ENCODE peak calls at places on chromosomes 13 and 19, in seven cellular contexts. One of them, this sample, is unnamed.

GRCh38 chr19:7879102-7879770 is 5.0 kb upstream of the PRR36 start:
- DNase-seq in K562: no peak
- DNase-seq in GM12878: no peak
- DNase-seq in SK-N-SH: no peak
- DNase-seq in HCT116: no peak
- DNase-seq in H1: no peak
- DNase-seq in HepG2: no peak
- DNase-seq in this sample: no peak

GRCh38 chr13:21849323-21849722 is 178.4 kb downstream of the FGF9 start:
- DNase-seq in K562: peak
- DNase-seq in GM12878: peak
- DNase-seq in SK-N-SH: peak
- DNase-seq in HCT116: peak
- DNase-seq in H1: no peak
- DNase-seq in HepG2: peak
- DNase-seq in this sample: peak

GRCh38 chr13:45773236-45773635 is 71.1 kb downstream of the CBY2 start:
- DNase-seq in K562: no peak
- DNase-seq in GM12878: no peak
- DNase-seq in SK-N-SH: no peak
- DNase-seq in HCT116: no peak
- DNase-seq in H1: no peak
- DNase-seq in HepG2: no peak
- DNase-seq in this sample: no peak

GRCh38 chr19:47231215-47232054 is 436 bp upstream of the BBC3 start:
- DNase-seq in K562: peak
- DNase-seq in GM12878: peak
- DNase-seq in SK-N-SH: peak
- DNase-seq in HCT116: no peak
- DNase-seq in H1: no peak
- DNase-seq in HepG2: peak
- DNase-seq in this sample: no peak

GRCh38 chr13:104782741-104783140 is 1716.5 kb upstream of the SLC10A2 start:
- DNase-seq in K562: no peak
- DNase-seq in GM12878: no peak
- DNase-seq in SK-N-SH: no peak
- DNase-seq in HCT116: no peak
- DNase-seq in H1: no peak
- DNase-seq in HepG2: no peak
- DNase-seq in this sample: no peak

GRCh38 chr19:8046569-8047165 is 5.9 kb upstream of the CCL25 start:
- DNase-seq in K562: no peak
- DNase-seq in GM12878: no peak
- DNase-seq in SK-N-SH: no peak
- DNase-seq in HCT116: no peak
- DNase-seq in H1: no peak
- DNase-seq in HepG2: no peak
- DNase-seq in this sample: no peak

GRCh38 chr19:30791116-30791515 is 418.9 kb downstream of the ZNF536 start:
- DNase-seq in K562: no peak
- DNase-seq in GM12878: no peak
- DNase-seq in SK-N-SH: no peak
- DNase-seq in HCT116: no peak
- DNase-seq in H1: no peak
- DNase-seq in HepG2: no peak
- DNase-seq in this sample: no peak

GRCh38 chr19:47035127-47035494 is 13.3 kb downstream of the TMEM160 start:
- DNase-seq in K562: peak
- DNase-seq in GM12878: no peak
- DNase-seq in SK-N-SH: peak
- DNase-seq in HCT116: no peak
- DNase-seq in H1: no peak
- DNase-seq in HepG2: no peak
- DNase-seq in this sample: no peak

GRCh38 chr19:5038631-5039271 is 69.8 kb downstream of the KDM4B start:
- DNase-seq in K562: peak
- DNase-seq in GM12878: no peak
- DNase-seq in SK-N-SH: peak
- DNase-seq in HCT116: no peak
- DNase-seq in H1: no peak
- DNase-seq in HepG2: peak
- DNase-seq in this sample: peak

GRCh38 chr19:58118979-58119733 is 21.1 kb upstream of the ZSCAN18 start:
- DNase-seq in K562: no peak
- DNase-seq in GM12878: no peak
- DNase-seq in SK-N-SH: no peak
- DNase-seq in HCT116: no peak
- DNase-seq in H1: no peak
- DNase-seq in HepG2: no peak
- DNase-seq in this sample: no peak

GRCh38 chr13:90683711-90684131 is 663.8 kb upstream of the MIR17HG start:
- DNase-seq in K562: no peak
- DNase-seq in GM12878: no peak
- DNase-seq in SK-N-SH: no peak
- DNase-seq in HCT116: no peak
- DNase-seq in H1: no peak
- DNase-seq in HepG2: no peak
- DNase-seq in this sample: no peak

GRCh38 chr13:99298056-99298455 is 9.1 kb downstream of the GPR183 start:
- DNase-seq in K562: no peak
- DNase-seq in GM12878: no peak
- DNase-seq in SK-N-SH: no peak
- DNase-seq in HCT116: no peak
- DNase-seq in H1: no peak
- DNase-seq in HepG2: no peak
- DNase-seq in this sample: no peak

GRCh38 chr19:53381376-53381775 is 13.6 kb upstream of the ZNF765 start:
- DNase-seq in K562: no peak
- DNase-seq in GM12878: no peak
- DNase-seq in SK-N-SH: no peak
- DNase-seq in HCT116: no peak
- DNase-seq in H1: no peak
- DNase-seq in HepG2: no peak
- DNase-seq in this sample: no peak

GRCh38 chr13:20160346-20161274 is at the start of gene GJA3:
- DNase-seq in K562: peak
- DNase-seq in GM12878: no peak
- DNase-seq in SK-N-SH: peak
- DNase-seq in HCT116: no peak
- DNase-seq in H1: no peak
- DNase-seq in HepG2: no peak
- DNase-seq in this sample: peak

GRCh38 chr19:8615813-8616596 is 5.5 kb upstream of the ADAMTS10 start:
- DNase-seq in K562: peak
- DNase-seq in GM12878: no peak
- DNase-seq in SK-N-SH: peak
- DNase-seq in HCT116: peak
- DNase-seq in H1: no peak
- DNase-seq in HepG2: peak
- DNase-seq in this sample: peak

GRCh38 chr13:63463782-63464610 is 2048.3 kb upstream of the PCDH20 start:
- DNase-seq in K562: no peak
- DNase-seq in GM12878: peak
- DNase-seq in SK-N-SH: no peak
- DNase-seq in HCT116: no peak
- DNase-seq in H1: no peak
- DNase-seq in HepG2: no peak
- DNase-seq in this sample: no peak
- TF ChIP-seq JUND in K562: no peak
- TF ChIP-seq JUND in GM12878: no peak
- TF ChIP-seq JUND in SK-N-SH: no peak
- TF ChIP-seq JUND in HCT116: no peak
- TF ChIP-seq JUND in H1: no peak
- TF ChIP-seq JUND in HepG2: no peak
- TF ChIP-seq JUND in this sample: no peak

GRCh38 chr13:76189882-76190519 is 553.9 kb downstream of the LMO7 start:
- DNase-seq in K562: no peak
- DNase-seq in GM12878: no peak
- DNase-seq in SK-N-SH: peak
- DNase-seq in HCT116: no peak
- DNase-seq in H1: no peak
- DNase-seq in HepG2: no peak
- DNase-seq in this sample: no peak
- TF ChIP-seq JUND in K562: no peak
- TF ChIP-seq JUND in GM12878: no peak
- TF ChIP-seq JUND in SK-N-SH: no peak
- TF ChIP-seq JUND in HCT116: no peak
- TF ChIP-seq JUND in H1: no peak
- TF ChIP-seq JUND in HepG2: no peak
- TF ChIP-seq JUND in this sample: no peak

GRCh38 chr13:74114641-74115040 is 19.6 kb downstream of the KLF12 start:
- DNase-seq in K562: no peak
- DNase-seq in GM12878: no peak
- DNase-seq in SK-N-SH: no peak
- DNase-seq in HCT116: no peak
- DNase-seq in H1: no peak
- DNase-seq in HepG2: no peak
- DNase-seq in this sample: no peak
- TF ChIP-seq JUND in K562: no peak
- TF ChIP-seq JUND in GM12878: no peak
- TF ChIP-seq JUND in SK-N-SH: no peak
- TF ChIP-seq JUND in HCT116: no peak
- TF ChIP-seq JUND in H1: no peak
- TF ChIP-seq JUND in HepG2: no peak
- TF ChIP-seq JUND in this sample: no peak

GRCh38 chr19:56191115-56191514 is 6.5 kb downstream of the ZSCAN5B start:
- DNase-seq in K562: no peak
- DNase-seq in GM12878: no peak
- DNase-seq in SK-N-SH: no peak
- DNase-seq in HCT116: no peak
- DNase-seq in H1: no peak
- DNase-seq in HepG2: no peak
- DNase-seq in this sample: no peak
- TF ChIP-seq JUND in K562: no peak
- TF ChIP-seq JUND in GM12878: no peak
- TF ChIP-seq JUND in SK-N-SH: no peak
- TF ChIP-seq JUND in HCT116: no peak
- TF ChIP-seq JUND in H1: no peak
- TF ChIP-seq JUND in HepG2: no peak
- TF ChIP-seq JUND in this sample: no peak

DNA sequence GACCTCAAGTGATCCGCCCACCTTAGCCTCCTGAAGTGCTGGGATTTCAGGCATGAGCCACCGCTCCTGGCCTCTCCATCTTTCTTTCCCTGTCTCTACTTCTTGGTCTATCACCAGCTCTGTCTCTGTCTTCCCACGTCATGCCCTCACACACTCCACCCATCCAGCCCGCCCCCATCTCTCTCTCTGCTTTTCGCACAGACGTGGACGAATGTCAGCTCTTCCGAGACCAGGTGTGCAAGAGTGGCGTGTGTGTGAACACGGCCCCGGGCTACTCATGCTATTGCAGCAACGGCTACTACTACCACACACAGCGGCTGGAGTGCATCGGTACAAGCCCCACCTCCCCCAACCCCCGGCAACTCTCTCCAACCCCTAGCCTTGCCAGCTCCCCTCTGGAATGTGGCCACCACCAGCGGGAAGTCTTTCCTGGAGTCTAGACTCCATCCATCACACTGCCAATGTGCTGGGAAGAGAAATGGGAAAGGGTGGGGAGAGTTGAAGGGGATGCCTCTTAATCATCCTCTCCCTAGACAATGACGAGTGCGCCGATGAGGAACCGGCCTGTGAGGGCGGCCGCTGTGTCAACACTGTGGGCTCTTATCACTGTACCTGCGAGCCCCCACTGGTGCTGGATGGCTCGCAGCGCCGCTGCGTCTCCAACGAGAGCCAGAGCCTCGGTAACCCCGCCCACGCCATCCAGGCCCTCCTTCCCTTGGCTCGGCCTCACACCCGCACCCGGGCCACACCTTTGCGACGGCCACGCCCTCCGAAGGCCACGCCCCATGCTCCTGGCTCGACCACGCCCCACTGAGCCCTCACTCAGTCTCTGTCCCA is 22.5 kb downstream of the LTBP4 start:
- DNase-seq in K562: peak
- DNase-seq in GM12878: no peak
- DNase-seq in SK-N-SH: peak
- DNase-seq in HCT116: peak
- DNase-seq in H1: no peak
- DNase-seq in HepG2: peak
- DNase-seq in this sample: peak
- TF ChIP-seq JUND in K562: peak
- TF ChIP-seq JUND in GM12878: no peak
- TF ChIP-seq JUND in SK-N-SH: no peak
- TF ChIP-seq JUND in HCT116: no peak
- TF ChIP-seq JUND in H1: no peak
- TF ChIP-seq JUND in HepG2: no peak
- TF ChIP-seq JUND in this sample: no peak

DNA sequence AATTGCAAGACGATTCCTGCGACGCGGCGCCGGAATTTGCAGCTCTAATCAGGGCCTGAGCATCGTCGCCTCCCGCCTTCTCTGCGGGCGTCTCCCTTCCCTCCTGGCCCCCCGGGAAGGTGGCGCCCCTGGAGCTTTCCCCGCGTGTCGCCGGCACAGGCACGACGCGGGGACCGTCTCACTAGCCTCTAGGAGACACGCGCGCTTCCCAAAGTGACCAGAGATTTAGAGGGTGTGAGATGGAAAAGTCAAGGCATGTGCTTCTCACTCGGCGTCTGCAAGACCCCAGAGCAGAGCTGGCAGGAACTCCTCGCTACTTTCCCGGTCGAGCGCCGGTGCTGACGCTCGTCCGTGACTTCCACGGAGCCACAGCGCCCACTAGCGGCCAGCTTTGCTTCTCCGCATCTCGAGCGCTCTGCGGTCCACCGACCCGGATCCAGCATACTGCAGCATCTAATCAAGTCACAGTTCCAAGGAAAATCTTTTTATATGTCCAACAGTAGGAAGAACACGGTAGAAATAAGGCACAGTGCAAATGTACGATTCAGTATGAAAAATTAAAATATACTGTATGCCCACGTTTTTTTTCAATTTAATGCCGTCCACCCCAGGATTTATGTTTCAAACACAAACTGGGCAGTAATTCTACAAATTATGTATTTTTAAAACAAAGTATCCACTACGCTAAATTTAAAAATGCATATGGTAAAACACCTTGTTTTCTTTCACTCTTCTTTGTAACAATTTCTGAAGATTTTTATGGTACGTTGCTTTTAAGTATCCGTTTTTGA is 977 bp upstream of the EFNB2 start:
- DNase-seq in K562: peak
- DNase-seq in GM12878: peak
- DNase-seq in SK-N-SH: peak
- DNase-seq in HCT116: peak
- DNase-seq in H1: peak
- DNase-seq in HepG2: peak
- DNase-seq in this sample: peak
- TF ChIP-seq JUND in K562: no peak
- TF ChIP-seq JUND in GM12878: no peak
- TF ChIP-seq JUND in SK-N-SH: no peak
- TF ChIP-seq JUND in HCT116: no peak
- TF ChIP-seq JUND in H1: no peak
- TF ChIP-seq JUND in HepG2: no peak
- TF ChIP-seq JUND in this sample: no peak

GRCh38 chr13:51130348-51130747 is 19.3 kb upstream of the C13orf42 start:
- DNase-seq in K562: no peak
- DNase-seq in GM12878: no peak
- DNase-seq in SK-N-SH: no peak
- DNase-seq in HCT116: no peak
- DNase-seq in H1: no peak
- DNase-seq in HepG2: no peak
- DNase-seq in this sample: no peak
- TF ChIP-seq JUND in K562: no peak
- TF ChIP-seq JUND in GM12878: no peak
- TF ChIP-seq JUND in SK-N-SH: no peak
- TF ChIP-seq JUND in HCT116: no peak
- TF ChIP-seq JUND in H1: no peak
- TF ChIP-seq JUND in HepG2: no peak
- TF ChIP-seq JUND in this sample: no peak

This sample was measured in T47D.